ENCODE peak calls at places on chromosome 11, in seven cellular contexts. S is astrocyte, J is neural progenitor cell, N is fibroblast of lung, Q is DND-41, D is mammary epithelial cell, T is HCT116. Y is an unnamed sample.

GRCh38 chr11:26204110-26204509 is 127.8 kb upstream of the ANO3 start:
- DNase-seq in T (no peak), J (no peak), N (no peak), D (no peak), Q (no peak), S (no peak), Y (no peak)

GRCh38 chr11:63951779-63952536 is 13.2 kb downstream of the NAA40 start:
- DNase-seq in T (no peak), S (no peak), N (no peak), D (peak; percentile 51), Q (peak; percentile 73), J (no peak), Y (no peak)

GRCh38 chr11:94196363-94196762 is 67.7 kb downstream of the PANX1 start:
- DNase-seq in T (no peak), J (no peak), N (peak; percentile 27), Q (no peak), D (peak; percentile 12), S (no peak), Y (no peak)

GRCh38 chr11:47552086-47552580 is 799 bp downstream of the CELF1 start:
- DNase-seq in D (peak; percentile 51), T (no peak), Q (peak; percentile 51), N (peak; percentile 58), J (peak; percentile 48), S (peak; percentile 59), Y (peak; percentile 58)

GRCh38 chr11:88131764-88132470 is 43.3 kb downstream of the RAB38 start:
- DNase-seq in J (no peak), N (no peak), T (no peak), D (no peak), Q (no peak), S (no peak), Y (peak; percentile 38)

GRCh38 chr11:44849922-44850321 is 100.8 kb downstream of the TP53I11 start:
- DNase-seq in T (no peak), Q (no peak), J (no peak), S (no peak), N (no peak), D (no peak), Y (no peak)

GRCh38 chr11:120013325-120014250 is 124.3 kb downstream of the TRIM29 start:
- DNase-seq in N (peak; percentile 11), S (peak; percentile 9), T (peak; percentile 37), D (peak; percentile 40), J (peak; percentile 87), Q (peak; percentile 6), Y (peak; percentile 72)

GRCh38 chr11:75244052-75244814 is 3.7 kb downstream of the TPBGL start:
- DNase-seq in T (no peak), N (no peak), D (no peak), J (no peak), Q (no peak), S (no peak), Y (no peak)

GRCh38 chr11:134393638-134394037 is 18.4 kb downstream of the B3GAT1 start:
- DNase-seq in J (peak; percentile 64), T (peak; percentile 2), D (no peak), Q (no peak), S (no peak), N (no peak), Y (peak; percentile 65)

GRCh38 chr11:36532908-36533601 is 23.0 kb upstream of the TRAF6 start:
- DNase-seq in T (no peak), N (no peak), Q (no peak), D (no peak), J (no peak), S (no peak), Y (no peak)

GRCh38 chr11:83069441-83070043 is 2.2 kb downstream of the RAB30 start:
- DNase-seq in T (no peak), N (no peak), S (no peak), J (peak; percentile 9), D (no peak), Q (no peak), Y (no peak)

GRCh38 chr11:57761301-57762234 is at the start of gene CTNND1:
- DNase-seq in N (peak; percentile 99), D (peak; percentile 97), S (peak; percentile 96), Q (peak; percentile 62), T (peak; percentile 95), J (peak; percentile 93), Y (peak; percentile 95)

GRCh38 chr11:111081021-111081511 is 164.5 kb upstream of the POU2AF2 start:
- DNase-seq in S (no peak), N (no peak), T (no peak), D (no peak), Q (no peak), J (no peak), Y (peak; percentile 19)

GRCh38 chr11:7994581-7995278 is 7.6 kb downstream of the EIF3F start:
- DNase-seq in N (no peak), D (no peak), J (no peak), S (no peak), Q (no peak), T (no peak), Y (no peak)
- H3K9me3 ChIP-seq in N (no peaks in the 10 kb centered on the region), D (no peaks in the 10 kb centered on the region), J (no peaks in the 10 kb centered on the region), S (no peaks in the 10 kb centered on the region), Q (no peaks in the 10 kb centered on the region), T (no peaks in the 10 kb centered on the region), Y (no peaks in the 10 kb centered on the region)

GRCh38 chr11:66207816-66208215 is 60.6 kb upstream of the RAB1B start:
- DNase-seq in D (no peak), Q (no peak), S (no peak), T (no peak), N (no peak), J (no peak), Y (no peak)
- TF ChIP-seq EZH2 in D (no peak), Q (no peak), S (no peak), T (no peak), N (no peak), J (no peak), Y (no peak)

GRCh38 chr11:2647953-2648352 is 51.8 kb downstream of the KCNQ1OT1 start:
- DNase-seq in T (no peak), D (no peak), S (no peak), J (no peak), N (no peak), Q (no peak), Y (no peak)

GRCh38 chr11:2643746-2644145 is 56.0 kb downstream of the KCNQ1OT1 start:
- DNase-seq in T (no peak), N (no peak), S (no peak), D (no peak), Q (no peak), J (no peak), Y (no peak)

GRCh38 chr11:2647167-2647566 is 52.6 kb downstream of the KCNQ1OT1 start:
- DNase-seq in D (no peak), Q (no peak), T (no peak), J (no peak), N (no peak), S (no peak), Y (no peak)

GRCh38 chr11:2644844-2645778 is 54.7 kb downstream of the KCNQ1OT1 start:
- DNase-seq in D (no peak), N (no peak), J (no peak), Q (no peak), T (no peak), S (no peak), Y (no peak)

GRCh38 chr11:2645779-2646118 is 54.0 kb downstream of the KCNQ1OT1 start:
- DNase-seq in J (no peak), N (no peak), S (no peak), T (no peak), D (no peak), Q (no peak), Y (no peak)
- H3K9me3 ChIP-seq in J (peaks cover 66% of the 10 kb centered on the region), N (peaks cover 3% of the 10 kb centered on the region), S (peaks cover 35% of the 10 kb centered on the region), T (peaks cover 16% of the 10 kb centered on the region), D (peaks cover 25% of the 10 kb centered on the region), Q (peaks cover 33% of the 10 kb centered on the region), Y (peaks cover 83% of the 10 kb centered on the region)

GRCh38 chr11:8263769-8264410 is at the start of gene LMO1:
- DNase-seq in N (peak; percentile 76), D (peak; percentile 49), J (peak; percentile 94), T (peak; percentile 44), Q (peak; percentile 71), S (peak; percentile 40), Y (peak; percentile 91)

GRCh38 chr11:8261316-8261715 is 2.4 kb downstream of the LMO1 start:
- DNase-seq in T (no peak), S (no peak), J (no peak), N (no peak), D (no peak), Q (no peak), Y (no peak)

GRCh38 chr11:8262552-8263108 is 1.0 kb downstream of the LMO1 start:
- DNase-seq in D (peak; percentile 51), T (no peak), Q (no peak), N (peak; percentile 49), S (peak; percentile 69), J (peak; percentile 92), Y (peak; percentile 66)

GRCh38 chr11:8261921-8262551 is 1.6 kb downstream of the LMO1 start:
- DNase-seq in N (no peak), S (no peak), T (no peak), Q (no peak), D (no peak), J (no peak), Y (no peak)

DNA sequence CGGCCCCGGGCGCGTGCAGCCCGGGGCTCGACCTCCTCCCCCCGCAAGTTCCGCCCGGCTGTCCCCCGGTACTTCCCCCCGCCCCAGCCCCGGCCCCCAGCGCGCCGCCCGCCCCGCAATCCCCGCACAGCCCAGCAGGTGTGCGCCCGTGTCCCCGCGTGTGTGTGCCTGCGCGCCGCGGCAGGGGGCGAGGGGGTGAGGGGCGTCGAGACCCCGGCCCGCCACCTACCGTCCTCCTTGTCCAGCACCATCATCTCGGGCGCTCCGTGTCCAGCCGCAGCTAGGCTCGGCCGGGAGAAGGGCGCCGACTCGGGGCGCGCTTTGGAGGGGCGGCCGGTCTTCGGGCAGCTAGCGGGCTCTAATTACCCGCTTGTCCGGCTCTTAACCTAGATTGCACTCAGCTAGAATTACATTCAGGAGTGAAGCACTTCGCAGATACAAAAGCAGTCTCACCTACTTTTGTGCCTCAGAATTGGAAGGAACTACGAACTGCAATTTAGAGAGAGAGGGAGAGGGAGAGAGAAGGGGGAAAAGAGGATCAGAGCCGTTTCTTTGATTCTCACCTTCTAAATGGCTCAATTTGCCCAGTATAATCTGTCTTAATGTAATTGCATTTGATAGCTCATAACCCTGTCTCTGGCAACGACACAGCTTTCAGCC is 439 bp downstream of the LMO1 start:
- DNase-seq in S (no peak), N (peak; percentile 25), Q (no peak), J (peak; percentile 78), D (no peak), T (no peak), Y (no peak)
- TF ChIP-seq EZH2 in S (no peak), N (peak; percentile 76), Q (no peak), J (no peak), D (no peak), T (no peak), Y (peak; percentile 20)

GRCh38 chr11:98456281-98456680 is 564.5 kb upstream of the CNTN5 start:
- DNase-seq in N (no peak), Q (no peak), T (no peak), J (no peak), D (no peak), S (no peak), Y (no peak)
- H3K9me3 ChIP-seq in N (no peaks in the 10 kb centered on the region), Q (no peaks in the 10 kb centered on the region), T (peaks cover 5% of the 10 kb centered on the region), J (no peaks in the 10 kb centered on the region), D (peaks cover 14% of the 10 kb centered on the region), S (no peaks in the 10 kb centered on the region), Y (no peaks in the 10 kb centered on the region)

GRCh38 chr11:66066751-66067150 is 3.3 kb upstream of the PACS1 start:
- DNase-seq in Q (no peak), T (no peak), J (no peak), S (no peak), N (no peak), D (no peak), Y (no peak)
- TF ChIP-seq EZH2 in Q (no peak), T (no peak), J (no peak), S (no peak), N (no peak), D (no peak), Y (no peak)